ENCODE peak calls at places on chromosomes 16 and 17, in six cellular contexts. T, I, V, C, O and S are unnamed samples.

GRCh38 chr17:44529864-44530263 is 26.7 kb upstream of the GPATCH8 start:
- DNase-seq in T (no peak), I (no peak), V (no peak), C (no peak), O (no peak), S (no peak)

GRCh38 chr17:17044846-17045561 is 2.7 kb downstream of the MPRIP start:
- DNase-seq in T (peak), I (peak), V (no peak), C (peak), O (peak), S (no peak)

GRCh38 chr16:12290165-12290564 is 313.6 kb downstream of the SNX29 start:
- DNase-seq in T (no peak), I (no peak), V (no peak), C (no peak), O (no peak), S (no peak)

GRCh38 chr17:7348478-7349242 is 3.3 kb upstream of the KCTD11 start:
- DNase-seq in T (peak), I (no peak), V (no peak), C (no peak), O (peak), S (no peak)

GRCh38 chr16:79598341-79599181 is 2.0 kb downstream of the MAF start:
- DNase-seq in T (no peak), I (peak), V (peak), C (peak), O (peak), S (no peak)

GRCh38 chr17:43356999-43357398 is 41.8 kb upstream of the ARL4D start:
- DNase-seq in T (peak), I (no peak), V (peak), C (peak), O (no peak), S (no peak)

GRCh38 chr16:71407731-71408130 is 34.1 kb downstream of the TLE7 start:
- DNase-seq in T (no peak), I (no peak), V (no peak), C (no peak), O (no peak), S (no peak)

GRCh38 chr17:39678340-39679116 is 9.3 kb downstream of the PGAP3 start:
- DNase-seq in T (no peak), I (no peak), V (no peak), C (no peak), O (no peak), S (no peak)

GRCh38 chr16:78390070-78390469 is 290.6 kb downstream of the WWOX start:
- DNase-seq in T (no peak), I (no peak), V (no peak), C (peak), O (no peak), S (no peak)

GRCh38 chr16:56275076-56275475 is 83.8 kb downstream of the GNAO1 start:
- DNase-seq in T (peak), I (peak), V (no peak), C (no peak), O (peak), S (no peak)

GRCh38 chr17:3754458-3755334 is 31.0 kb downstream of the HASPIN start:
- DNase-seq in T (no peak), I (no peak), V (no peak), C (no peak), O (peak), S (peak)

GRCh38 chr16:79758615-79759346 is 158.2 kb upstream of the MAF start:
- DNase-seq in T (no peak), I (no peak), V (peak), C (no peak), O (no peak), S (no peak)

GRCh38 chr17:83153681-83154310 is 74.4 kb downstream of the METRNL start:
- DNase-seq in T (no peak), I (peak), V (no peak), C (no peak), O (no peak), S (no peak)

GRCh38 chr17:4901648-4902344 is 1.1 kb downstream of the CHRNE start:
- DNase-seq in T (no peak), I (no peak), V (no peak), C (no peak), O (no peak), S (peak)

GRCh38 chr17:15091825-15092224 is 173.3 kb downstream of the PMP22 start:
- DNase-seq in T (no peak), I (no peak), V (no peak), C (no peak), O (no peak), S (no peak)

GRCh38 chr17:49739662-49740271 is 24.2 kb downstream of the FAM117A start:
- DNase-seq in T (peak), I (peak), V (no peak), C (peak), O (peak), S (peak)

GRCh38 chr17:71329310-71330098 is 791.3 kb upstream of the SOX9 start:
- DNase-seq in T (no peak), I (no peak), V (no peak), C (no peak), O (no peak), S (no peak)

GRCh38 chr16:22816475-22816874 is 2.5 kb downstream of the HS3ST2 start:
- DNase-seq in T (no peak), I (no peak), V (peak), C (no peak), O (no peak), S (no peak)
- TF ChIP-seq POLR2A in T (no peak), I (no peak), V (no peak), C (no peak), O (no peak), S (no peak)

GRCh38 chr16:30377812-30378235 is 3.2 kb downstream of the MYL11 start:
- DNase-seq in T (peak), I (peak), V (peak), C (peak), O (peak), S (peak)

GRCh38 chr16:30377050-30377811 is 2.6 kb downstream of the MYL11 start:
- DNase-seq in T (no peak), I (no peak), V (no peak), C (no peak), O (no peak), S (no peak)

GRCh38 chr16:30379165-30379783 is 3.1 kb downstream of the SEPTIN1 start:
- DNase-seq in T (no peak), I (no peak), V (no peak), C (no peak), O (peak), S (no peak)

GRCh38 chr16:30380072-30380471 is 2.3 kb downstream of the SEPTIN1 start:
- DNase-seq in T (no peak), I (no peak), V (no peak), C (no peak), O (no peak), S (no peak)

GRCh38 chr16:30378236-30379164 is 3.9 kb downstream of the SEPTIN1 start:
- DNase-seq in T (peak), I (peak), V (peak), C (peak), O (peak), S (peak)
- TF ChIP-seq POLR2A in T (peak), I (peak), V (peak), C (peak), O (no peak), S (peak)

GRCh38 chr16:87297918-87298631 is 19.1 kb downstream of the C16orf95 start:
- DNase-seq in T (peak), I (no peak), V (peak), C (no peak), O (no peak), S (peak)
- TF ChIP-seq POLR2A in T (no peak), I (no peak), V (no peak), C (no peak), O (no peak), S (no peak)

GRCh38 chr16:2212362-2213324 is 2.0 kb upstream of the BRICD5 start:
- DNase-seq in T (no peak), I (no peak), V (no peak), C (no peak), O (no peak), S (no peak)
- TF ChIP-seq POLR2A in T (no peak), I (no peak), V (no peak), C (no peak), O (no peak), S (peak)

DNA sequence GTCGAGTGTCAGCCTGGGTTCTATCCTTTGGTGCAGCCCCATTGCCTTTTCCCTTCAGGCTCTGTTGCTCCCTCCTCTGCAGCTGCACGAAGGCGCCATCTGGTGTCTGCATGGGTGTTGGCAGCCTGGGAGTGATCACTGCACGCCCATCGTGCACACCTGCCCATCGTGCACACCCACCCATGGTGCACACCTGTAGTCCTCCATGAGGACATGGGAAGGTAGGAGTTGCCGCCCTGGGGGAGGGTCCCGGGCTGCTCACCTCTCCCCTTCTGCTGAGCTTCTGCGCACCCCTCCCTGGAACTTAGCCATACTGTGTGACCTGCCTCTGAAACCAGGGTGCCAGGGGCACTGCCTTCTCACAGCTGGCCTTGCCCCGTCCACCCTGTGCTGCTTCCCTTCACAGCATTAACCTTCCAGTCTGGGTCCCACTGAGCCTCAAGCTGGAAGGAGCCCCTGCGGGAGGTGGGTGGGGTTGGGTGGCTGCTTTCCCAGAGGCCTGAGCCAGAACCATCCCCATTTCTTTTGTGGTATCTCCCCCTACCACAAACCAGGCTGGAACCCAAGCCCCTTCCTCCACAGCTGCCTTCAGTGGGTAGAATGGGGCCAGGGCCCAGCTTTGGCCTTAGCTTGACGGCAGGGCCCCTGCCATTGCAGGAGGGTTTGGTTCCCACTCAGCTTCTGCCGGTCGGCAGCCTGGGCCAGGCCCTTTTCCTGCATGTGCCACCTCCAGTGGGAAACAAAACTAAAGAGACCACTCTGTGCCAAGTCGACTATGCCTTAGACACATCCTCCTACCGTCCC is 2.9 kb downstream of the CTRL start:
- DNase-seq in T (peak), I (peak), V (peak), C (peak), O (peak), S (peak)
- TF ChIP-seq POLR2A in T (no peak), I (no peak), V (no peak), C (no peak), O (no peak), S (no peak)

DNA sequence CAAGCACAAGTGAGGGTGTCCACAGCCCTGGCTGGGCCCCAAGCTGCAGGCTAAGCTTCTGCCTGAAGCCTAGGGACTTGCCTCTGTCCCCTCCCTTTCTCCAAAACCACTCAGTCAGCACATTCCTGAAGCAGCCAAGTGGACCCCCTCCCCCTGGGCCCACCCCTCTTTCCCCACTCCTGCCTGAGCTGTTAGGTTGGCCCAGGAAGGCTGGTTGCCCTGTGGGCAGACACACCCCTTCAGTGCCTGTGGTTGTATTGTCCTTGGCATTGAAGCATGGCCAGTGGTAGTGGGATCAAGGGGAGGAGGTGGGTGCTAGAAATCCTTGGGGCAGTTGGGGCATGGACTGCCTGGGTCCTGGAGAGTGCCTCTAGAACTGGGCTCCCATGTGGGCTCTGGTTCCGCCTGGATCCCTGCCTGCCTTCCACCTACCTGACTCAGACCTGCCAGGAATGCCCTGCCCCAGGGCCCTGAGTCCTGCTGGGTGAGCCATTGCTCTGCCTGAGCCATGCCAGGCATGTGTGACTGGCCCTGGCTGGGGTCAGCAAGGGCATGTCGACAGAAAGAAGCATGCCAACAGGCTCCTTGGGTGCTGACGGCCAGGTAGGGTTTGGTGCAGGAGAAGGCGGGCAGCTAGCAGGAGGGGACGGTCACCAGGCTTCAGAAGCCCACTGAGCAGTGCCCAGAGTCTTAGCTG is 2.1 kb downstream of the TRAF4 start:
- DNase-seq in T (no peak), I (no peak), V (no peak), C (no peak), O (no peak), S (no peak)
- TF ChIP-seq POLR2A in T (peak), I (no peak), V (peak), C (no peak), O (no peak), S (peak)

GRCh38 chr16:86207350-86207749 is 303.0 kb upstream of the FOXF1 start:
- DNase-seq in T (no peak), I (no peak), V (no peak), C (no peak), O (no peak), S (no peak)

GRCh38 chr16:86210403-86211193 is 299.7 kb upstream of the FOXF1 start:
- DNase-seq in T (no peak), I (no peak), V (no peak), C (no peak), O (no peak), S (no peak)

GRCh38 chr16:86211265-86211664 is 299.1 kb upstream of the FOXF1 start:
- DNase-seq in T (no peak), I (no peak), V (no peak), C (no peak), O (no peak), S (no peak)

GRCh38 chr16:86211800-86212199 is 298.5 kb upstream of the FOXF1 start:
- DNase-seq in T (no peak), I (peak), V (no peak), C (no peak), O (peak), S (no peak)

GRCh38 chr16:86209202-86209601 is 301.1 kb upstream of the FOXF1 start:
- DNase-seq in T (no peak), I (no peak), V (no peak), C (no peak), O (no peak), S (no peak)
- TF ChIP-seq POLR2A in T (no peak), I (no peak), V (no peak), C (no peak), O (no peak), S (no peak)

GRCh38 chr16:4802659-4803287 is 340 bp upstream of the ROGDI start:
- DNase-seq in T (peak), I (peak), V (peak), C (peak), O (peak), S (peak)
- TF ChIP-seq POLR2A in T (no peak), I (no peak), V (no peak), C (peak), O (no peak), S (no peak)